ENCODE peak calls at places on chromosomes 11 and 22, in nine cellular contexts. V, Z, P, Y, J, X, N, B and A are unnamed samples.

GRCh38 chr22:48868554-48868953 is 959.1 kb downstream of the BRD1 start:
- DNase-seq in V (no peak), Z (no peak), P (no peak), N (no peak), J (no peak), Y (no peak), B (no peak), X (no peak), A (no peak)

GRCh38 chr11:32052218-32052617 is 38.7 kb upstream of the RCN1 start:
- DNase-seq in B (peak; percentile 55), Y (peak; percentile 73), J (peak; percentile 29), V (peak; percentile 37), N (peak; percentile 58), Z (peak; percentile 39), X (peak; percentile 63), P (peak; percentile 51), A (peak; percentile 50)

GRCh38 chr11:10456519-10456918 is 1.5 kb downstream of the AMPD3 start:
- DNase-seq in Y (no peak), V (peak; percentile 73), Z (no peak), X (no peak), N (no peak), J (no peak), P (no peak), B (no peak), A (no peak)

GRCh38 chr22:39731881-39732555 is 161.5 kb downstream of the CACNA1I start:
- DNase-seq in P (no peak), Y (no peak), V (no peak), X (no peak), B (no peak), N (no peak), J (no peak), Z (no peak), A (no peak)

GRCh38 chr11:37451903-37452302 is 853.9 kb upstream of the RAG2 start:
- DNase-seq in B (no peak), X (no peak), V (no peak), Y (no peak), Z (no peak), P (no peak), N (no peak), J (no peak), A (no peak)

GRCh38 chr11:15670520-15671070 is 555.9 kb downstream of the INSC start:
- DNase-seq in J (no peak), V (no peak), B (no peak), Y (no peak), X (peak; percentile 44), Z (no peak), N (peak; percentile 19), P (no peak), A (no peak)

GRCh38 chr11:34033399-34033798 is 18.1 kb upstream of the CAPRIN1 start:
- DNase-seq in P (no peak), N (no peak), Y (no peak), Z (no peak), X (no peak), B (no peak), V (no peak), J (no peak), A (no peak)

GRCh38 chr11:4454031-4454430 is 4.9 kb downstream of the OR52K2 start:
- DNase-seq in X (peak; percentile 21), Y (no peak), N (no peak), Z (no peak), P (no peak), J (peak; percentile 26), V (no peak), B (no peak), A (no peak)

GRCh38 chr11:66192181-66192888 is 76.1 kb upstream of the RAB1B start:
- DNase-seq in N (no peak), Z (no peak), X (peak; percentile 57), V (no peak), J (no peak), Y (no peak), P (no peak), B (no peak), A (no peak)

GRCh38 chr11:102139081-102139498 is 28.8 kb downstream of the YAP1 start:
- DNase-seq in V (no peak), B (no peak), X (peak; percentile 96), Y (peak; percentile 13), N (peak; percentile 93), P (no peak), J (no peak), Z (no peak), A (no peak)

GRCh38 chr22:40499187-40499753 is 128.9 kb downstream of the SGSM3 start:
- DNase-seq in N (peak; percentile 99), P (no peak), B (no peak), J (no peak), X (peak; percentile 99), V (no peak), Z (peak; percentile 37), Y (no peak), A (no peak)

GRCh38 chr11:26599421-26599820 is 27.4 kb upstream of the MUC15 start:
- DNase-seq in J (no peak), Z (no peak), V (peak; percentile 64), X (peak; percentile 1), Y (no peak), N (no peak), P (no peak), B (no peak), A (no peak)

GRCh38 chr22:39528080-39528661 is 4.4 kb downstream of the RPS19BP1 start:
- DNase-seq in N (no peak), Z (no peak), J (no peak), P (no peak), B (no peak), Y (no peak), V (peak; percentile 54), X (peak; percentile 36), A (no peak)

GRCh38 chr11:2709429-2709828 is 9.6 kb upstream of the KCNQ1OT1 start:
- DNase-seq in J (no peak), V (no peak), X (peak; percentile 62), N (peak; percentile 34), Y (no peak), Z (no peak), P (no peak), B (no peak), A (no peak)